ENCODE peak calls at places on chromosome 18, in seven cellular contexts. T is fibroblast of lung, V is foreskin fibroblast, X is A549, E is adrenal gland, H is astrocyte, Q is left ventricle myocardium inferior. N is an unnamed sample.

GRCh38 chr18:9413586-9413985 is 61.7 kb upstream of the RALBP1 start:
- DNase-seq in T (peak), V (peak), X (peak), E (no peak), H (peak), Q (no peak), N (peak)

GRCh38 chr18:8673276-8674209 is 31.8 kb upstream of the MTCL1 start:
- DNase-seq in T (no peak), V (no peak), X (peak), E (no peak), H (no peak), Q (no peak), N (no peak)

GRCh38 chr18:331231-331771 is 63.5 kb upstream of the THOC1 start:
- DNase-seq in T (no peak), V (no peak), X (no peak), E (no peak), H (peak), Q (no peak), N (peak)

GRCh38 chr18:71808576-71808975 is 735.6 kb downstream of the CBLN2 start:
- DNase-seq in T (no peak), V (no peak), X (no peak), E (no peak), H (no peak), Q (no peak), N (no peak)

GRCh38 chr18:23879544-23879943 is 135.0 kb upstream of the TTC39C start:
- DNase-seq in T (no peak), V (no peak), X (no peak), E (no peak), H (no peak), Q (no peak), N (no peak)

GRCh38 chr18:48545690-48546365 is 7.0 kb downstream of the CTIF start:
- DNase-seq in T (peak), V (peak), X (peak), E (peak), H (peak), Q (peak), N (peak)

GRCh38 chr18:8758466-8758865 is 53.1 kb downstream of the MTCL1 start:
- DNase-seq in T (no peak), V (no peak), X (no peak), E (no peak), H (no peak), Q (no peak), N (no peak)

GRCh38 chr18:44759925-44760342 is 79.2 kb downstream of the SETBP1 start:
- DNase-seq in T (no peak), V (no peak), X (no peak), E (no peak), H (no peak), Q (no peak), N (no peak)

GRCh38 chr18:22170421-22171262 is 1.3 kb downstream of the GATA6 start:
- DNase-seq in T (peak), V (peak), X (peak), E (peak), H (peak), Q (peak), N (peak)

DNA sequence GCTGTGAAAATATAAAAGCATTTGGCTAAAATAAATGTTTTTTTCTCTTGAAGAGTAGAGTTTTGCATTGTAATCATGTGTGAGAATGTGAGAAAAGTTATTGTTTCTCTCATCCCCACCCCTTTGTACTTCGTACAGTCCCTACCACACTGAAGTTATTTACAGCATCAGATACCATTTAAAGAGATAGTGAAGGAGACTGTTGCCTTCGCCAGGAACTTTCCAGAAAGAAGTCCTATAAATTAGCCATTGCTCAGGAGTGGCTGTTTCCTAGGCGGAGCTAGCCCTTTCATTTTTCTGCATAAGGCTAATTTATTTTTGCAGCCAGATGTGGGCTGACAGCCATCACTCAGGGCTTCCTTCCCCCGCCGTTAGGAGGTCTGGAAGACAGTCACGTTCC is 16.9 kb downstream of the TSHZ1 start:
- DNase-seq in T (no peak), V (no peak), X (no peak), E (no peak), H (no peak), Q (no peak), N (no peak)
- H3K4me3 ChIP-seq in T (peak), V (no peak), X (no peak), E (peak), H (no peak), Q (peak), N (no peak)

GRCh38 chr18:50607374-50607933 is 47.6 kb downstream of the MAPK4 start:
- DNase-seq in T (no peak), V (no peak), X (no peak), E (no peak), H (no peak), Q (no peak), N (no peak)

GRCh38 chr18:50614838-50615237 is 55.0 kb downstream of the MAPK4 start:
- DNase-seq in T (peak), V (no peak), X (peak), E (peak), H (no peak), Q (no peak), N (peak)

GRCh38 chr18:50611529-50611941 is 51.6 kb downstream of the MAPK4 start:
- DNase-seq in T (no peak), V (no peak), X (peak), E (peak), H (no peak), Q (no peak), N (no peak)

GRCh38 chr18:50606609-50607008 is 46.7 kb downstream of the MAPK4 start:
- DNase-seq in T (no peak), V (no peak), X (no peak), E (peak), H (no peak), Q (no peak), N (no peak)

DNA sequence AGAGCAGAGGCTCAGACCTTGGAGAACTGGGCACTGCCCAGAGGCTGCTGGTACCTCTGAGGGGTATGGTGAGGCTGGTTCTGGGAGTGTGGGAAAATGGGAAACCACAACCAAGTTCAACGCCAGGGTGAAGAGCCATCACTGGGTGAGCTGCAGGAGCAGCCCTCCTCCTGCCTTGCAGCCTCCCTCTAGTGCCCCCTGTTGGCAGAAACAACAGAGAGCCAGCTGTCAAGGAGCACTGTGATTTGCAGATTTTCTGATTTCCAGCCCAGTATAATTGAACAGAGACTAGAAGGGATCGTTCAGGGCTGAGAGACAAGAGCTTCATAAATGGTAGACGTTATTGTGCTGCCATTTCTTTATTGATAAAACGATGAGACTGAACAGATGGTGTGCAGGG is 50.5 kb downstream of the MAPK4 start:
- DNase-seq in T (no peak), V (no peak), X (peak), E (no peak), H (no peak), Q (no peak), N (no peak)
- TF ChIP-seq CTCF in T (no peak), V (no peak), X (no peak), E (no peak), H (no peak), Q (no peak), N (no peak)

DNA sequence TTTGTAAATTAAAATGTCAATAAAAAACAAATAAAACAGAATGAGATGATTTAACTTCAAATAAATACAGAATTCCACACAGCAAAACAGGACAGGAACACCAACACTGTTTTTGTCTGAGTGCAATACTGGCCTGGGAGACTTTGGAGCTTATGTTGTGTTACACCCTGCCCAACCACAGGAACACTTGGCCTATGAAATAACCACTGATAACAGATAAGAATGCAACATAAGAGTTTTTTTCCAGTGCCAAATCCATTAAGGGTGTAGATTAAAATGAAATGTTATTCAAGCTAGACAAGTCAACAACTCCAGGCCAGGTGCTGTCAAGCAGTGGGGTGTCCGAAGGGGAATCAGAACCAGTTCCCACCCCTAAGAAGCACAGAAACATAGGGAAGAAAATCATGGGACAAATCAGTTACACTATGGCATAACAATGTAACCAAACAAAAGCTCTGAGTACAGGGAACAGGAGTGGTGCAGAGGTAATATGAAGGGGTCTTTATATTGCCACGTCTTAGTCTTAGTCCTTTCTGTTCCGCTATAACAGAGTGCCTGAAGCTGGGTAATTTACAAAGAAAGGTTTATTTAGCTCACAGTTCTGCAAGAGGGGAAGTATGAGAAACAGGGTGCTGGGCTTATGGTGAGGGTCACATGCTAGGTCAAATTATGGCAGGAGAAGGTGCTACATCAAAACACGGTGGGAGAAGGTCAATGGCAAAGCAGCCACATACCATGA is 3.8 kb downstream of the AFG3L2 start:
- DNase-seq in T (peak), V (no peak), X (no peak), E (no peak), H (peak), Q (no peak), N (no peak)
- H3K4me3 ChIP-seq in T (no peak), V (no peak), X (no peak), E (no peak), H (no peak), Q (peak), N (no peak)

DNA sequence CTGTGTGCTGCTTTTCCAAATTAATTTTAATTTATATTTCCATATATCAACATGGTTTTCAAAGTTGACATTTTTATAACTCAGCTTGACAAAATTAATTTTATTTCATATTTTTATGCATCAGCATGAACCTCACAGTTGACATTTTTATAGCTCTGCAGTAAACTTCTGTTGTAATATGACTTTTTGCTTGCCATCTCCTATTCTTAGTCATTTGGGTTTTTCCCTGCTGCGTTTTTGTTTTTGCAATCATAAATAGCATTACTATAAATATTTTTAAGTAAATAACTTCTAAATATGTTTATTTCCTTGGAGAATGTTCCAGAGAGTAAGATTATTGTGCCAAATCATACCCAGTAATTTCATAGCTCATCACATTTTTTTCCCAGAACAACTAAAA is 21.0 kb upstream of the L3MBTL4 start:
- DNase-seq in T (no peak), V (no peak), X (no peak), E (no peak), H (no peak), Q (no peak), N (no peak)
- TF ChIP-seq CTCF in T (no peak), V (no peak), X (no peak), E (no peak), H (no peak), Q (no peak), N (no peak)

DNA sequence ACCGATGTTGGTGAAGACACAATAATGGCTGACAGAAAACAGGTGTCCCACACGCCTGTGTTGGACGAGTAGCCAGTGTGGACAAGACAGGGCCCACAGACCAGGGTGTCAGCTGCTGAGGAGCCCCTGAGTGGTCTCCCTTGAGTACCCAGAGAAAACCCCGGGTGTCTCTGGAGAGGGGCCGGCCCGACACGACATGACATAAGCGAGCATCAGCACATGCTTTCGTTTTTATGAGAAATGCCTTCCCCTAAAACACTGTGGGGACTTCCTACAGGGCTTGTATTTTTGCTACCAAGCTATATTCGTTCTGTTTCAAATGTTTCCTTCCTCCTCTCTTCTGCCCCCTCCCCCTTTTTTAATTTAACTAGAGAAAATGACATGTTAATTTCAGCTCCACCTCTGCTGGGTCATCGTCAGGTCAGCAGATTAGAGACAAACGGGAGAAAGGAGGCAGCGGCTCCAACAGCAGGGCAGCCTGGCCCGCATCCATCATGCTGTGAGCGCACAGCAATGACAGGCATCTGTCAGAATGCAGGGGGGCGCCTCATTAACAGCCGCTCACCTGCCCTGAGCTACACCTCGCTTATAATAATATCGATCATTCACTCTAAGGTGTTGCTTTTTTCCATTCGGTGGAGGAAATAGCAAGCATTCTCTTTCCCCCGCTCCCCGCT is 286.3 kb downstream of the ZNF516 start:
- DNase-seq in T (no peak), V (no peak), X (no peak), E (no peak), H (no peak), Q (no peak), N (no peak)
- H3K4me3 ChIP-seq in T (no peak), V (no peak), X (no peak), E (no peak), H (no peak), Q (peak), N (peak)

GRCh38 chr18:58496937-58497336 is 132.0 kb downstream of the ALPK2 start:
- DNase-seq in T (no peak), V (no peak), X (peak), E (no peak), H (no peak), Q (no peak), N (no peak)
- TF ChIP-seq CTCF in T (peak), V (peak), X (no peak), E (no peak), H (no peak), Q (peak), N (no peak)

DNA sequence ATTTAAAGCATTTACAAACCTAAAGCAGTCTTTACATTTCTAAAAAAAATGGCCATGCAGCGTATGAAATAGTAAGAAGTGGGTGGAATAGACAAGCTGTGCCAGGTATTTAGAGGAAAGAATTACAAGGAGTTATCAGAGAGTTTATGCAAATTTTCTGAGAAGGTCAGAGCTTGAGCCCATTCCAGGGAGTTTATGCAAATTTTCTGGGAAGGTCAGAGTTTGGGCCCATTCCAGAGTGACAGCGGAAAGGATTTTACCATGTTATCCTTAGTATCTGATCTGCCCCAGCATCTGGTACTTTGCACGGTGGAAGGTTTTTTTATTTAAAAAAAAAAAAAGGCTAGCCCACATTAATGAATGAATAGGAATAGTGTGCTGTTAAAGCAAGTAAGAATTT is 1.4 kb upstream of the DOK6 start:
- DNase-seq in T (no peak), V (no peak), X (no peak), E (no peak), H (no peak), Q (no peak), N (no peak)
- H3K4me3 ChIP-seq in T (no peak), V (no peak), X (no peak), E (no peak), H (no peak), Q (no peak), N (no peak)

GRCh38 chr18:69387181-69387580 is 13.5 kb upstream of the DOK6 start:
- DNase-seq in T (no peak), V (no peak), X (no peak), E (no peak), H (no peak), Q (no peak), N (no peak)
- TF ChIP-seq CTCF in T (no peak), V (no peak), X (no peak), E (no peak), H (no peak), Q (no peak), N (no peak)

GRCh38 chr18:59354731-59355130 is 4.3 kb downstream of the LMAN1 start:
- DNase-seq in T (no peak), V (no peak), X (no peak), E (no peak), H (no peak), Q (no peak), N (no peak)

GRCh38 chr18:59353079-59353680 is 5.9 kb downstream of the LMAN1 start:
- DNase-seq in T (no peak), V (no peak), X (no peak), E (no peak), H (no peak), Q (no peak), N (no peak)

GRCh38 chr18:59359576-59359952 is 499 bp upstream of the LMAN1 start:
- DNase-seq in T (peak), V (peak), X (no peak), E (no peak), H (no peak), Q (no peak), N (no peak)

GRCh38 chr18:59357928-59358327 is 1.1 kb downstream of the LMAN1 start:
- DNase-seq in T (peak), V (peak), X (no peak), E (peak), H (peak), Q (no peak), N (peak)

GRCh38 chr18:59358611-59359575 is at the start of gene LMAN1:
- DNase-seq in T (peak), V (peak), X (peak), E (peak), H (peak), Q (peak), N (peak)
- H3K4me3 ChIP-seq in T (peak), V (peak), X (peak), E (peak), H (peak), Q (peak), N (peak)

DNA sequence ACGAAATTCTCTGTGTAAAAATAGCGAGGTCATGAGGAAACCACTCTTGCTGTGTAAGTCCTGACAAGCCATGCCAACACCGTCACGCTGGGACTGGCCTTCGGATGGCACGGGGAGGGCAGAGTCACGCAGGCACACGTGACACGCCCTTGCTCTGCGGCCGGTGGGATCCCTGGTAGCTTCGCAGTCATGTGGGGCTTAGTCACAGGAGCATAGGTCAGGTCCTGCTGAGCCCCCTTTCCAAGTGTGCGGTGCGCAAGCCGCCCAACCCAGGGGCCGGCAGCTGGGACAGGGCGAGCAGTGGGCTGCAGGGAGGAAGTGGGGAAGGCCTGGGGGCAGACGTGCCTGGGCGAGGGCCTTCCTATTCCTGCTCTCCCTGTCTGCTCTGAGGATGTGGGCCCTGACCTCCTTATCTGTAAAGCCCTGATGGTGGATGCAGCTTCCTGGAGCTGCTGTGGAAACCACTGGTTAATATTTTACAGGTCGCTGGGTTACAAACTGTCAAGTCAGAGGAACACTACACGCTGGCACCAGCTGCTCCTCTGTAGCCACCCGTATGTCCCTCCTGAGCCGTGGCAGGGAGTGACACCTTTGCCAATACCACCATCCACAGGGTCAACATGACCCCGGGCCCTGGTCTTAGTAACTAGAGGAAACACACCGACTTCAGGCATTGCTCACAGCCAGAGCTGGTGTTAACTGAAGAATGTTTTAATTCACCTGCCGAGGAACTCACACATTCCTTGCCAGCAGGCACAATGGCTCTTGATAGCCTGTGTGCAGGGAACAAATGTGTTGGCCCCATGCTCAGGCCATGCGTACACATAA is 17.8 kb downstream of the MBP start:
- DNase-seq in T (peak), V (peak), X (peak), E (peak), H (peak), Q (peak), N (peak)
- TF ChIP-seq CTCF in T (no peak), V (no peak), X (no peak), E (no peak), H (no peak), Q (no peak), N (no peak)

N was measured in AG10803.